ENCODE peak calls at places on chromosomes 2 and 18, in five cellular contexts. One of them, this sample, is unnamed.

GRCh38 chr2:74572178-74572925 is 17.8 kb downstream of the DOK1 start:
- DNase-seq in WTC11: peak; percentile 45
- DNase-seq in mesendoderm: peak; percentile 22
- DNase-seq in A549: no peak
- DNase-seq in AG10803: no peak
- DNase-seq in this sample: no peak

GRCh38 chr2:55809875-55810620 is 113.5 kb downstream of the EFEMP1 start:
- DNase-seq in WTC11: peak; percentile 12
- DNase-seq in mesendoderm: peak; percentile 17
- DNase-seq in A549: no peak
- DNase-seq in AG10803: peak; percentile 73
- DNase-seq in this sample: no peak

GRCh38 chr2:41020318-41020717 is 568.4 kb upstream of the SLC8A1 start:
- DNase-seq in WTC11: no peak
- DNase-seq in mesendoderm: no peak
- DNase-seq in A549: no peak
- DNase-seq in AG10803: no peak
- DNase-seq in this sample: no peak

GRCh38 chr18:42030586-42031182 is 75.7 kb downstream of the PIK3C3 start:
- DNase-seq in WTC11: peak; percentile 51
- DNase-seq in mesendoderm: peak; percentile 66
- DNase-seq in A549: peak; percentile 24
- DNase-seq in AG10803: peak; percentile 24
- DNase-seq in this sample: no peak

GRCh38 chr18:23135679-23136325 is 517 bp downstream of the CABLES1 start:
- DNase-seq in WTC11: peak; percentile 27
- DNase-seq in mesendoderm: peak; percentile 44
- DNase-seq in A549: no peak
- DNase-seq in AG10803: no peak
- DNase-seq in this sample: peak; percentile 92

GRCh38 chr2:19753818-19754217 is 148.0 kb downstream of the TTC32 start:
- DNase-seq in WTC11: no peak
- DNase-seq in mesendoderm: no peak
- DNase-seq in A549: no peak
- DNase-seq in AG10803: no peak
- DNase-seq in this sample: no peak

GRCh38 chr2:1237785-1238184 is 175.5 kb upstream of the TPO start:
- DNase-seq in WTC11: no peak
- DNase-seq in mesendoderm: no peak
- DNase-seq in A549: no peak
- DNase-seq in AG10803: no peak
- DNase-seq in this sample: no peak

GRCh38 chr2:42227491-42227890 is 58.3 kb downstream of the EML4 start:
- DNase-seq in WTC11: no peak
- DNase-seq in mesendoderm: no peak
- DNase-seq in A549: no peak
- DNase-seq in AG10803: no peak
- DNase-seq in this sample: no peak

GRCh38 chr2:8239402-8240127 is 442.3 kb upstream of the ID2 start:
- DNase-seq in WTC11: no peak
- DNase-seq in mesendoderm: peak; percentile 33
- DNase-seq in A549: no peak
- DNase-seq in AG10803: no peak
- DNase-seq in this sample: no peak

GRCh38 chr2:29147963-29148362 is 32.7 kb downstream of the CLIP4 start:
- DNase-seq in WTC11: no peak
- DNase-seq in mesendoderm: no peak
- DNase-seq in A549: no peak
- DNase-seq in AG10803: no peak
- DNase-seq in this sample: no peak

GRCh38 chr2:144517825-144518699 is 1.9 kb downstream of the ZEB2 start:
- DNase-seq in WTC11: no peak
- DNase-seq in mesendoderm: peak; percentile 49
- DNase-seq in A549: no peak
- DNase-seq in AG10803: peak; percentile 43
- DNase-seq in this sample: no peak

GRCh38 chr2:65411056-65411795 is 21.2 kb downstream of the SPRED2 start:
- DNase-seq in WTC11: no peak
- DNase-seq in mesendoderm: peak; percentile 60
- DNase-seq in A549: no peak
- DNase-seq in AG10803: no peak
- DNase-seq in this sample: no peak

This sample was measured in upper lobe of left lung.